ENCODE peak calls at places on chromosomes 5 and 9, in six cellular contexts. E is IMR-90, P is mesenchymal stem cell, T is neuronal stem cell, V is H1, R is mesendoderm. D is an unnamed sample.
A peak's percentile ranks its signal among the peaks of the same experiment; 100 is the strongest.

GRCh38 chr9:131813116-131813515 is 73.2 kb upstream of the RAPGEF1 start:
- DNase-seq in V (no peak), T (no peak), P (no peak), R (no peak), E (peak; percentile 61), D (no peak)

GRCh38 chr5:132822650-132823480 is 7.6 kb downstream of the SHROOM1 start:
- DNase-seq in E (no peak), P (peak; percentile 44), R (peak; percentile 92), T (no peak), V (peak; percentile 86), D (peak; percentile 92)

GRCh38 chr9:122125891-122126331 is 32.8 kb upstream of the TTLL11 start:
- DNase-seq in T (no peak), E (peak; percentile 12), R (peak; percentile 56), V (peak; percentile 74), P (peak; percentile 38), D (peak; percentile 70)

GRCh38 chr5:72584466-72584865 is 77.3 kb upstream of the ZNF366 start:
- DNase-seq in E (no peak), P (no peak), R (no peak), V (no peak), T (no peak), D (no peak)

GRCh38 chr9:100352727-100353505 is at the start of gene TEX10:
- DNase-seq in P (peak; percentile 88), V (peak; percentile 97), E (peak; percentile 81), R (peak; percentile 94), T (peak; percentile 87), D (peak; percentile 94)

GRCh38 chr9:89434636-89435314 is 63.1 kb downstream of the SEMA4D start:
- DNase-seq in P (no peak), E (no peak), R (peak; percentile 16), T (no peak), V (no peak), D (no peak)

GRCh38 chr5:41787257-41787656 is 83.0 kb downstream of the OXCT1 start:
- DNase-seq in E (peak; percentile 18), T (no peak), R (peak; percentile 39), P (no peak), V (no peak), D (no peak)

GRCh38 chr9:130209422-130209821 is 37.2 kb downstream of the NCS1 start:
- DNase-seq in V (no peak), P (no peak), T (no peak), E (no peak), R (no peak), D (no peak)

GRCh38 chr9:111922324-111923013 is 25.9 kb downstream of the UGCG start:
- DNase-seq in T (no peak), P (no peak), V (no peak), E (no peak), R (no peak), D (no peak)

GRCh38 chr9:120886490-120886967 is 9.5 kb upstream of the PHF19 start:
- DNase-seq in R (no peak), T (no peak), V (no peak), E (peak; percentile 78), P (peak; percentile 39), D (no peak)

GRCh38 chr5:93401844-93402243 is 179.2 kb downstream of the NR2F1-AS1 start:
- DNase-seq in V (no peak), E (no peak), P (no peak), T (no peak), R (no peak), D (no peak)

GRCh38 chr5:168916852-168917251 is 337.7 kb upstream of the PANK3 start:
- DNase-seq in V (no peak), T (no peak), R (no peak), P (peak; percentile 17), E (no peak), D (no peak)

GRCh38 chr9:121350993-121351561 is 19.0 kb downstream of the STOM start:
- DNase-seq in E (peak; percentile 92), V (no peak), R (no peak), T (no peak), P (peak; percentile 90), D (no peak)

GRCh38 chr9:128282500-128282899 is 6.4 kb downstream of the SWI5 start:
- DNase-seq in R (no peak), T (no peak), V (no peak), P (peak; percentile 26), E (peak; percentile 76), D (no peak)

GRCh38 chr9:121568101-121568460 is 68.4 kb upstream of the GGTA1 start:
- DNase-seq in R (no peak), T (no peak), V (no peak), P (no peak), E (no peak), D (no peak)

GRCh38 chr5:148979104-148979723 is 83.6 kb downstream of the SH3TC2 start:
- DNase-seq in R (no peak), P (no peak), V (no peak), E (no peak), T (no peak), D (no peak)

GRCh38 chr5:172412724-172413260 is 41.5 kb downstream of the SH3PXD2B start:
- DNase-seq in T (no peak), R (no peak), E (peak; percentile 95), P (peak; percentile 96), V (no peak), D (no peak)

GRCh38 chr9:111094433-111095421 is 56.5 kb upstream of the LPAR1 start:
- DNase-seq in V (no peak), R (no peak), E (peak; percentile 90), P (peak; percentile 78), T (no peak), D (no peak)

GRCh38 chr9:123715258-123715657 is 214.7 kb downstream of the DENND1A start:
- DNase-seq in E (no peak), T (no peak), P (no peak), V (no peak), R (no peak), D (no peak)
- H2BK15ac ChIP-seq in E (no peak overlapping the region), T (no peak overlapping the region), P (no peak overlapping the region), V (no peak overlapping the region), R (no peak overlapping the region), D (no peak overlapping the region)

GRCh38 chr5:59813761-59814562 is 79.6 kb downstream of the PDE4D start:
- DNase-seq in P (peak; percentile 82), V (peak; percentile 60), R (peak; percentile 80), E (peak; percentile 67), T (peak; percentile 54), D (no peak)
- H2BK15ac ChIP-seq in P (no peak overlapping the region), V (no peak overlapping the region), R (no peak overlapping the region), E (no peak overlapping the region), T (no peak overlapping the region), D (no peak overlapping the region)

GRCh38 chr9:28921857-28922500 is 1348.7 kb upstream of the C9orf72 start:
- DNase-seq in P (no peak), V (no peak), E (no peak), R (no peak), T (no peak), D (no peak)
- H2BK15ac ChIP-seq in P (no peak overlapping the region), V (no peak overlapping the region), E (no peak overlapping the region), R (no peak overlapping the region), T (no peak overlapping the region), D (no peak overlapping the region)

GRCh38 chr9:136358888-136359287 is 4.7 kb downstream of the DNLZ start:
- DNase-seq in E (no peak), R (no peak), V (no peak), P (no peak), T (no peak), D (no peak)
- H2BK15ac ChIP-seq in E (no peak overlapping the region), R (no peak overlapping the region), V (no peak overlapping the region), P (no peak overlapping the region), T (no peak overlapping the region), D (no peak overlapping the region)

GRCh38 chr9:116005267-116005666 is 148.3 kb upstream of the PAPPA start:
- DNase-seq in T (no peak), E (no peak), V (no peak), R (no peak), P (no peak), D (no peak)
- H2BK15ac ChIP-seq in T (no peak overlapping the region), E (no peak overlapping the region), V (no peak overlapping the region), R (no peak overlapping the region), P (no peak overlapping the region), D (no peak overlapping the region)

GRCh38 chr5:74655716-74656115 is 15.2 kb upstream of the ENC1 start:
- DNase-seq in P (no peak), V (no peak), T (no peak), R (no peak), E (no peak), D (no peak)
- H2BK15ac ChIP-seq in P (no peak overlapping the region), V (no peak overlapping the region), T (no peak overlapping the region), R (no peak overlapping the region), E (no peak overlapping the region), D (no peak overlapping the region)

GRCh38 chr5:162721125-162721524 is 653.6 kb downstream of the GABRG2 start:
- DNase-seq in R (no peak), T (no peak), P (no peak), V (no peak), E (no peak), D (no peak)

DNA sequence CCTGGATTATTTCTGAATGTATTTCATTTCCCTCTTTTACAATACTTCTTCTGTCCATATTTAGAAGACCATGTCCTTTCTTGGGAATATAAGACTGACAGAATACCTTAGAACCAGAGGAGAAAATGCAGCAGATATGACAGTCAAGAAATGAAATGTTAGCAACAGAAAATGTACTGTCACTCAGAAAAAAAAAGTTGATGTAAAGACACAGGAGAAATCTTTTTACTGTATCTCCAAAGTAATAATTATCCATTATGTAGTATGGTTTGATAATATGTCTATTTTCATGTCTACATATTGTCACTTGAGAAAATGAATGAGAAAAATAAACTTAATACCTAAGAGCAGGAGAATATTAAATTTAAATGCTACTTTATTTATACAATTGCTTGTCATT is 652.1 kb downstream of the GABRG2 start:
- DNase-seq in T (no peak), R (no peak), V (no peak), E (no peak), P (no peak), D (no peak)
- H2BK15ac ChIP-seq in T (no peak overlapping the region), R (no peak overlapping the region), V (no peak overlapping the region), E (no peak overlapping the region), P (no peak overlapping the region), D (no peak overlapping the region)

DNA sequence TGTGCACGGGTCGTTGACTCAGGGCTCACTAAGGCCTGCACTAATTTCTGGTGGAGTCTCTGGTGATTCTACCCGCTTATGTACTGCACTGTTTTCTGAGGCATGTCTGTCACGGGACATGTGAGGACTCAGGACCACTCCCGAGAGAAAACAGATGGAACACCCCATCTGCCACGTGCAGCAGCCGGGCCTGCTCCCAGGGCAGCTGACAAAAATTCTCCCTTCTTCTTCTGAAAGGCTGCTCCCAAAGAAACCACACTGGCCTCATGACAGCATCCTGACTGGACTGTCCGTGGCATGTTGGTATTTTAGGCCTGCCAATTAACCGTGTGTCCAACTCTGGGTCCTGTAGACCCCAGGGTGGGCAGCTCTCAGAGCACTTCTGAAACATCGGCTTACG is 39.1 kb downstream of the FAM240B start:
- DNase-seq in E (no peak), T (no peak), R (no peak), V (no peak), P (no peak), D (no peak)
- H2BK15ac ChIP-seq in E (peak overlapping the region; percentile 13), T (no peak overlapping the region), R (no peak overlapping the region), V (peak overlapping the region; percentile 73), P (peak overlapping the region; percentile 44), D (no peak overlapping the region)